ENCODE peak calls at places on chromosomes 16 and 17, in seven cellular contexts. T, D, A, E, Z, I and N are unnamed samples.

GRCh38 chr17:79721993-79722671 is 8.6 kb upstream of the ENPP7 start:
- DNase-seq in T (no peak), D (no peak), A (no peak), E (no peak), Z (peak), I (no peak), N (no peak)

GRCh38 chr16:75296606-75297005 is 45.2 kb upstream of the BCAR1 start:
- DNase-seq in T (no peak), D (no peak), A (no peak), E (no peak), Z (peak), I (no peak), N (no peak)

GRCh38 chr17:17633310-17633709 is 41.8 kb upstream of the PEMT start:
- DNase-seq in T (no peak), D (no peak), A (no peak), E (no peak), Z (no peak), I (no peak), N (no peak)

GRCh38 chr16:56246051-56246817 is 54.9 kb downstream of the GNAO1 start:
- DNase-seq in T (peak), D (peak), A (peak), E (peak), Z (no peak), I (no peak), N (peak)

GRCh38 chr17:13182854-13183253 is 165.0 kb upstream of the ELAC2 start:
- DNase-seq in T (no peak), D (no peak), A (peak), E (no peak), Z (peak), I (no peak), N (no peak)

GRCh38 chr17:81264640-81265039 is 25.5 kb downstream of the NDUFAF8 start:
- DNase-seq in T (no peak), D (no peak), A (no peak), E (no peak), Z (no peak), I (no peak), N (no peak)

GRCh38 chr16:57741660-57742191 is 6.2 kb downstream of the KATNB1 start:
- DNase-seq in T (no peak), D (no peak), A (no peak), E (no peak), Z (no peak), I (no peak), N (no peak)

GRCh38 chr17:61143026-61143425 is 256.6 kb upstream of the TBX2 start:
- DNase-seq in T (no peak), D (no peak), A (no peak), E (no peak), Z (no peak), I (no peak), N (no peak)

GRCh38 chr16:85104821-85105391 is 7.4 kb downstream of the CIBAR2 start:
- DNase-seq in T (no peak), D (no peak), A (no peak), E (no peak), Z (no peak), I (no peak), N (no peak)

GRCh38 chr17:73228748-73229236 is 32.9 kb downstream of the CPSF4L start:
- DNase-seq in T (peak), D (peak), A (no peak), E (peak), Z (peak), I (no peak), N (peak)

GRCh38 chr17:65531508-65532431 is 29.7 kb downstream of the AXIN2 start:
- DNase-seq in T (no peak), D (no peak), A (peak), E (no peak), Z (peak), I (no peak), N (no peak)

GRCh38 chr17:6660765-6661463 is 9.4 kb downstream of the C17orf100 start:
- DNase-seq in T (no peak), D (no peak), A (no peak), E (no peak), Z (no peak), I (no peak), N (no peak)

GRCh38 chr16:68115851-68116250 is 30.7 kb downstream of the NFATC3 start:
- DNase-seq in T (no peak), D (no peak), A (no peak), E (no peak), Z (no peak), I (no peak), N (no peak)

GRCh38 chr17:42142371-42142896 is 12.4 kb downstream of the RAB5C start:
- DNase-seq in T (no peak), D (no peak), A (peak), E (no peak), Z (no peak), I (no peak), N (no peak)

GRCh38 chr16:77470851-77471250 is 36.0 kb upstream of the ADAMTS18 start:
- DNase-seq in T (no peak), D (no peak), A (no peak), E (no peak), Z (no peak), I (no peak), N (no peak)

GRCh38 chr17:48613862-48614694 is 1.0 kb downstream of the HOXB8 start:
- DNase-seq in T (no peak), D (no peak), A (peak), E (no peak), Z (no peak), I (no peak), N (no peak)

GRCh38 chr17:49549691-49550678 is 25.7 kb upstream of the NXPH3 start:
- DNase-seq in T (no peak), D (no peak), A (no peak), E (no peak), Z (no peak), I (no peak), N (no peak)

GRCh38 chr16:80827007-80827406 is 22.6 kb upstream of the CDYL2 start:
- DNase-seq in T (no peak), D (no peak), A (no peak), E (no peak), Z (no peak), I (no peak), N (no peak)

GRCh38 chr17:72446118-72446517 is 325.3 kb downstream of the SOX9 start:
- DNase-seq in T (no peak), D (no peak), A (no peak), E (no peak), Z (no peak), I (no peak), N (no peak)

GRCh38 chr16:1288813-1289479 is 20.5 kb upstream of the UBE2I start:
- DNase-seq in T (no peak), D (no peak), A (no peak), E (no peak), Z (peak), I (no peak), N (no peak)

GRCh38 chr16:85085721-85086120 is 26.6 kb downstream of the CIBAR2 start:
- DNase-seq in T (no peak), D (no peak), A (no peak), E (no peak), Z (no peak), I (no peak), N (no peak)

GRCh38 chr16:2584742-2585650 is 47.2 kb downstream of the PDPK1 start:
- DNase-seq in T (no peak), D (no peak), A (no peak), E (no peak), Z (peak), I (no peak), N (no peak)

GRCh38 chr17:16377804-16378400 is 3.0 kb upstream of the UBB start:
- DNase-seq in T (no peak), D (no peak), A (no peak), E (no peak), Z (no peak), I (no peak), N (no peak)

GRCh38 chr17:15447928-15448579 is 19.4 kb downstream of the CDRT4 start:
- DNase-seq in T (no peak), D (no peak), A (no peak), E (no peak), Z (no peak), I (no peak), N (no peak)

GRCh38 chr17:65163990-65164495 is 26.9 kb downstream of the RGS9 start:
- DNase-seq in T (peak), D (peak), A (no peak), E (peak), Z (no peak), I (peak), N (peak)

GRCh38 chr17:45430738-45431530 is 1.7 kb downstream of the ARHGAP27 start:
- DNase-seq in T (no peak), D (no peak), A (no peak), E (peak), Z (no peak), I (no peak), N (no peak)

GRCh38 chr16:31451201-31451600 is 8.1 kb upstream of the ARMC5 start:
- DNase-seq in T (no peak), D (no peak), A (no peak), E (no peak), Z (no peak), I (no peak), N (no peak)

GRCh38 chr17:43384476-43384862 is 14.3 kb upstream of the ARL4D start:
- DNase-seq in T (no peak), D (no peak), A (no peak), E (no peak), Z (no peak), I (no peak), N (no peak)

GRCh38 chr17:31313982-31314787 is at the start of gene EVI2B:
- DNase-seq in T (no peak), D (no peak), A (no peak), E (peak), Z (no peak), I (no peak), N (peak)

GRCh38 chr16:7391694-7392093 is 59.0 kb downstream of the RBFOX1 start:
- DNase-seq in T (no peak), D (no peak), A (no peak), E (no peak), Z (no peak), I (no peak), N (no peak)

GRCh38 chr16:13077816-13078215 is 176.4 kb downstream of the SHISA9 start:
- DNase-seq in T (no peak), D (no peak), A (no peak), E (no peak), Z (peak), I (no peak), N (no peak)

GRCh38 chr17:12489307-12489706 is 176.4 kb upstream of the MYOCD start:
- DNase-seq in T (no peak), D (no peak), A (no peak), E (no peak), Z (no peak), I (no peak), N (no peak)

GRCh38 chr16:83733301-83733700 is 74.5 kb upstream of the HSBP1 start:
- DNase-seq in T (no peak), D (no peak), A (no peak), E (no peak), Z (peak), I (no peak), N (no peak)

GRCh38 chr16:56558024-56558747 is 6.7 kb upstream of the MT4 start:
- DNase-seq in T (peak), D (peak), A (no peak), E (peak), Z (peak), I (no peak), N (no peak)

GRCh38 chr17:8015957-8016631 is 13.7 kb downstream of the GUCY2D start:
- DNase-seq in T (no peak), D (no peak), A (peak), E (no peak), Z (no peak), I (no peak), N (no peak)